ENCODE peak calls at places on chromosome 21, in nine cellular contexts. K is OCI-LY7, A is MM.1S, B is right cardiac atrium, I is cardiac muscle cell, P is aorta, J is H9, N is heart left ventricle, U is body of pancreas. G is an unnamed sample.
A peak's percentile ranks its signal among the peaks of the same experiment; 100 is the strongest.

GRCh38 chr21:16709866-16710550 is 802.8 kb upstream of the CXADR start:
- DNase-seq in K (no peak), A (no peak), B (no peak), I (no peak), P (no peak), J (no peak), N (no peak), U (no peak), G (peak; percentile 79)

GRCh38 chr21:18832081-18832670 is 428.6 kb upstream of the TMPRSS15 start:
- DNase-seq in K (no peak), A (no peak), B (no peak), I (no peak), P (no peak), J (no peak), N (no peak), U (no peak), G (no peak)

GRCh38 chr21:21297211-21297610 is 299.0 kb downstream of the NCAM2 start:
- DNase-seq in K (no peak), A (no peak), B (no peak), I (no peak), P (no peak), J (no peak), N (no peak), U (no peak), G (no peak)

GRCh38 chr21:39373634-39374033 is 24.7 kb upstream of the HMGN1 start:
- DNase-seq in K (peak; percentile 79), A (no peak), B (no peak), I (peak; percentile 53), P (no peak), J (peak; percentile 40), N (no peak), U (no peak), G (peak; percentile 36)

GRCh38 chr21:30839304-30839703 is 9.7 kb upstream of the KRTAP7-1 start:
- DNase-seq in K (peak; percentile 7), A (peak; percentile 70), B (peak; percentile 50), I (peak; percentile 62), P (no peak), J (peak; percentile 73), N (no peak), U (no peak), G (no peak)

GRCh38 chr21:40335689-40336088 is 468.5 kb downstream of the PCP4 start:
- DNase-seq in K (no peak), A (no peak), B (no peak), I (no peak), P (no peak), J (no peak), N (no peak), U (no peak), G (no peak)

GRCh38 chr21:36504067-36505058 is 24.4 kb upstream of the CLDN14 start:
- DNase-seq in K (peak; percentile 71), A (peak; percentile 78), B (no peak), I (peak; percentile 65), P (no peak), J (no peak), N (no peak), U (peak; percentile 50), G (peak; percentile 36)

GRCh38 chr21:32545948-32546441 is 39.3 kb downstream of the TCP10L start:
- DNase-seq in K (no peak), A (peak; percentile 6), B (no peak), I (no peak), P (no peak), J (no peak), N (no peak), U (no peak), G (no peak)

GRCh38 chr21:37223804-37224345 is 43.3 kb downstream of the VPS26C start:
- DNase-seq in K (no peak), A (no peak), B (no peak), I (no peak), P (no peak), J (no peak), N (no peak), U (no peak), G (no peak)

GRCh38 chr21:31030367-31031106 is 7.7 kb downstream of the KRTAP19-8 start:
- DNase-seq in K (peak; percentile 7), A (peak; percentile 27), B (no peak), I (no peak), P (no peak), J (no peak), N (no peak), U (no peak), G (no peak)

GRCh38 chr21:24204641-24205040 is 1402.6 kb downstream of the MRPL39 start:
- DNase-seq in K (no peak), A (no peak), B (no peak), I (no peak), P (no peak), J (no peak), N (no peak), U (no peak), G (no peak)

GRCh38 chr21:32062591-32063227 is 189.9 kb downstream of the HUNK start:
- DNase-seq in K (no peak), A (no peak), B (no peak), I (no peak), P (no peak), J (no peak), N (no peak), U (no peak), G (no peak)

GRCh38 chr21:46185717-46186116 is 1.5 kb upstream of the SPATC1L start:
- DNase-seq in K (no peak), A (peak; percentile 30), B (no peak), I (no peak), P (peak; percentile 44), J (no peak), N (no peak), U (no peak), G (no peak)
- H3K4me1 ChIP-seq in K (peaks cover 6% of the 10 kb centered on the region), A (peaks cover 12% of the 10 kb centered on the region), B (peaks cover 9% of the 10 kb centered on the region), I (peaks cover 16% of the 10 kb centered on the region), P (no peaks in the 10 kb centered on the region), J (peaks cover 4% of the 10 kb centered on the region), N (peaks cover 17% of the 10 kb centered on the region), U (peaks cover 7% of the 10 kb centered on the region), G (peaks cover 15% of the 10 kb centered on the region)

GRCh38 chr21:42384999-42385398 is 10.9 kb downstream of the TMPRSS3 start:
- DNase-seq in K (no peak), A (no peak), B (no peak), I (no peak), P (peak; percentile 30), J (no peak), N (no peak), U (no peak), G (no peak)

GRCh38 chr21:42387843-42388242 is 8.0 kb downstream of the TMPRSS3 start:
- DNase-seq in K (no peak), A (no peak), B (no peak), I (no peak), P (peak; percentile 16), J (no peak), N (no peak), U (no peak), G (no peak)

GRCh38 chr21:42384184-42384583 is 11.7 kb downstream of the TMPRSS3 start:
- DNase-seq in K (no peak), A (no peak), B (no peak), I (no peak), P (no peak), J (no peak), N (no peak), U (no peak), G (no peak)

GRCh38 chr21:42386034-42386591 is 9.7 kb downstream of the TMPRSS3 start:
- DNase-seq in K (no peak), A (no peak), B (no peak), I (no peak), P (peak; percentile 42), J (no peak), N (no peak), U (no peak), G (no peak)

DNA sequence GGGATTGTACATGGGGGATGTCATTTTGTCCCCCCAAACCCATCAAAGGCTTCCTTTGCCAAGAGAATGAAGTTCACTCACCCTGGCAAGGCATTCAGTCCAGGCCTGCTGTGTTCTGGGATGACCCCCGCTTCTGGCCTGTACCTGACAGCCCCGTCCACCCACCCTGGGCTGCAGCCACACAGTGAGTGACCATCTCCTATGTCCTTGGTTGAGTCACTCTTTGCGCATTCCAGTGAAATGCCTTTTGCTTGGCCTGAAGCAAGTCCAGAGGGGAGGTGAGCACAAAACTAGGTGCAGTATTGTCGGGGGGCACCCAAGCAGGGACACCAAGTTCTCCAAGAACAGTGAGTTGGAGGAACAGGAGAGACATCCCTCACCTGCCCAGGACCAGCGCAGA is 10.2 kb downstream of the TMPRSS3 start:
- DNase-seq in K (no peak), A (no peak), B (no peak), I (no peak), P (peak; percentile 10), J (no peak), N (no peak), U (no peak), G (no peak)
- H3K4me1 ChIP-seq in K (peaks cover 6% of the 10 kb centered on the region), A (peaks cover 20% of the 10 kb centered on the region), B (no peaks in the 10 kb centered on the region), I (peaks cover 3% of the 10 kb centered on the region), P (no peaks in the 10 kb centered on the region), J (peaks cover 6% of the 10 kb centered on the region), N (no peaks in the 10 kb centered on the region), U (peaks cover 15% of the 10 kb centered on the region), G (no peaks in the 10 kb centered on the region)

GRCh38 chr21:45351061-45351460 is 53.9 kb upstream of the COL18A1 start:
- DNase-seq in K (no peak), A (no peak), B (peak; percentile 62), I (no peak), P (no peak), J (no peak), N (peak; percentile 26), U (no peak), G (no peak)

GRCh38 chr21:45353200-45353599 is 51.8 kb upstream of the COL18A1 start:
- DNase-seq in K (no peak), A (no peak), B (peak; percentile 7), I (no peak), P (no peak), J (no peak), N (no peak), U (no peak), G (no peak)

GRCh38 chr21:45351526-45352275 is 53.3 kb upstream of the COL18A1 start:
- DNase-seq in K (no peak), A (no peak), B (peak; percentile 49), I (no peak), P (no peak), J (no peak), N (peak; percentile 28), U (no peak), G (peak; percentile 50)

GRCh38 chr21:45354970-45355369 is 50.0 kb upstream of the COL18A1 start:
- DNase-seq in K (no peak), A (no peak), B (no peak), I (no peak), P (no peak), J (no peak), N (no peak), U (no peak), G (peak; percentile 62)

DNA sequence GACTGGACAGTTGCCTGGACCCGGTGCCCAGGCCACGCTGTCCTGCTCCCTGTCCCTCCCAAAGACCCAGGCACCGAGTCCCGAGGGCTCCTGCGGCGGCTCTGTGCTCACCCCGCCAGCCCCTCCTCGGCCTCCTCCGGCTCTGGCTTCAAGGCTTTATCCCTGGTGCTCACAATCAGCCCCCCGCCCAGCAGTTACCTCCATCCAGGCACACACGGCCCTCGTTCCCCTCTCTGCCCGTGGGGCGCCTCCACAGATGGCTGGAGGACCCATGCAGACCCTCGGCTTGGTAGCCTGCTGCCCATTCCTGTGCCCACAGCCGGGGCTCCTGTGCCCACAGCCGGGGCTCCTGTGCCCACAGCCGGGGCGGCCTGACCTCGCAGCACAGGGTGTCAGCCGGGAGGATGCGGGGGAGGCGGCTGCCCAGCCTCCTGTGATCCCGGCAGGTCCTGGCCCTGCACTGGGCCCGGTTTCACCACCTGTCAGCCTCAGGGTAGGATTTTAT is 52.3 kb upstream of the COL18A1 start:
- DNase-seq in K (no peak), A (no peak), B (peak; percentile 55), I (no peak), P (no peak), J (no peak), N (no peak), U (no peak), G (no peak)
- H3K4me1 ChIP-seq in K (no peaks in the 10 kb centered on the region), A (no peaks in the 10 kb centered on the region), B (peaks cover 21% of the 10 kb centered on the region), I (peaks cover 5% of the 10 kb centered on the region), P (no peaks in the 10 kb centered on the region), J (no peaks in the 10 kb centered on the region), N (peaks cover 29% of the 10 kb centered on the region), U (peaks cover 37% of the 10 kb centered on the region), G (peaks cover 14% of the 10 kb centered on the region)

GRCh38 chr21:33554236-33554981 is 11.6 kb downstream of the SON start:
- DNase-seq in K (no peak), A (no peak), B (no peak), I (no peak), P (no peak), J (no peak), N (no peak), U (no peak), G (no peak)
- H3K4me1 ChIP-seq in K (no peaks in the 10 kb centered on the region), A (no peaks in the 10 kb centered on the region), B (peaks cover 5% of the 10 kb centered on the region), I (no peaks in the 10 kb centered on the region), P (no peaks in the 10 kb centered on the region), J (no peaks in the 10 kb centered on the region), N (peaks cover 5% of the 10 kb centered on the region), U (peaks cover 6% of the 10 kb centered on the region), G (no peaks in the 10 kb centered on the region)